ENCODE peak calls at places on chromosomes 4 and X, in six cellular contexts. One of them, this sample, is unnamed.

GRCh38 chr4:95000076-95000648 is 242.4 kb downstream of the BMPR1B start:
- DNase-seq in epithelial cell of esophagus: no peak
- DNase-seq in GM13977: no peak
- DNase-seq in GM10248: no peak
- DNase-seq in SK-N-SH: no peak
- DNase-seq in mammary epithelial cell: no peak
- DNase-seq in this sample: no peak

GRCh38 chr4:30714408-30715031 is 5.6 kb upstream of the PCDH7 start:
- DNase-seq in epithelial cell of esophagus: peak; percentile 73
- DNase-seq in GM13977: peak; percentile 22
- DNase-seq in GM10248: no peak
- DNase-seq in SK-N-SH: peak; percentile 63
- DNase-seq in mammary epithelial cell: peak; percentile 38
- DNase-seq in this sample: no peak

GRCh38 chrX:35392232-35392631 is 405.9 kb upstream of the MAGEB16 start:
- DNase-seq in epithelial cell of esophagus: no peak
- DNase-seq in GM13977: no peak
- DNase-seq in GM10248: no peak
- DNase-seq in SK-N-SH: no peak
- DNase-seq in mammary epithelial cell: no peak
- DNase-seq in this sample: no peak

GRCh38 chrX:15515931-15516330 is 15.3 kb downstream of the BMX start:
- DNase-seq in epithelial cell of esophagus: no peak
- DNase-seq in GM13977: no peak
- DNase-seq in GM10248: no peak
- DNase-seq in SK-N-SH: no peak
- DNase-seq in mammary epithelial cell: no peak
- DNase-seq in this sample: no peak

GRCh38 chr4:101597204-101597603 is 193.3 kb upstream of the BANK1 start:
- DNase-seq in epithelial cell of esophagus: no peak
- DNase-seq in GM13977: peak; percentile 4
- DNase-seq in GM10248: peak; percentile 7
- DNase-seq in SK-N-SH: no peak
- DNase-seq in mammary epithelial cell: no peak
- DNase-seq in this sample: no peak

GRCh38 chrX:9681422-9681821 is 84.2 kb downstream of the GPR143 start:
- DNase-seq in epithelial cell of esophagus: peak; percentile 61
- DNase-seq in GM13977: no peak
- DNase-seq in GM10248: no peak
- DNase-seq in SK-N-SH: no peak
- DNase-seq in mammary epithelial cell: no peak
- DNase-seq in this sample: no peak

GRCh38 chr4:122758033-122758432 is 25.5 kb downstream of the BBS12 start:
- DNase-seq in epithelial cell of esophagus: peak; percentile 35
- DNase-seq in GM13977: peak; percentile 22
- DNase-seq in GM10248: peak; percentile 26
- DNase-seq in SK-N-SH: peak; percentile 39
- DNase-seq in mammary epithelial cell: no peak
- DNase-seq in this sample: no peak

GRCh38 chr4:81460115-81460836 is 11.4 kb downstream of the RASGEF1B start:
- DNase-seq in epithelial cell of esophagus: no peak
- DNase-seq in GM13977: no peak
- DNase-seq in GM10248: no peak
- DNase-seq in SK-N-SH: no peak
- DNase-seq in mammary epithelial cell: no peak
- DNase-seq in this sample: no peak

GRCh38 chr4:53633608-53634007 is 42.3 kb upstream of the LNX1 start:
- DNase-seq in epithelial cell of esophagus: peak; percentile 16
- DNase-seq in GM13977: no peak
- DNase-seq in GM10248: no peak
- DNase-seq in SK-N-SH: no peak
- DNase-seq in mammary epithelial cell: no peak
- DNase-seq in this sample: no peak

GRCh38 chrX:25005382-25006185 is 10.2 kb downstream of the ARX start:
- DNase-seq in epithelial cell of esophagus: no peak
- DNase-seq in GM13977: no peak
- DNase-seq in GM10248: no peak
- DNase-seq in SK-N-SH: no peak
- DNase-seq in mammary epithelial cell: no peak
- DNase-seq in this sample: no peak

GRCh38 chrX:133419911-133420310 is 4.6 kb upstream of the GPC4 start:
- DNase-seq in epithelial cell of esophagus: no peak
- DNase-seq in GM13977: no peak
- DNase-seq in GM10248: no peak
- DNase-seq in SK-N-SH: no peak
- DNase-seq in mammary epithelial cell: no peak
- DNase-seq in this sample: no peak

GRCh38 chr4:90127223-90127705 is at the start of gene CCSER1:
- DNase-seq in epithelial cell of esophagus: peak; percentile 75
- DNase-seq in GM13977: peak; percentile 51
- DNase-seq in GM10248: peak; percentile 48
- DNase-seq in SK-N-SH: peak; percentile 90
- DNase-seq in mammary epithelial cell: peak; percentile 71
- DNase-seq in this sample: no peak

GRCh38 chrX:154534526-154535322 is 11.9 kb downstream of the G6PD start:
- DNase-seq in epithelial cell of esophagus: peak; percentile 73
- DNase-seq in GM13977: peak; percentile 94
- DNase-seq in GM10248: peak; percentile 90
- DNase-seq in SK-N-SH: peak; percentile 95
- DNase-seq in mammary epithelial cell: peak; percentile 69
- DNase-seq in this sample: peak; percentile 71

GRCh38 chrX:111164728-111165127 is 68.7 kb downstream of the PAK3 start:
- DNase-seq in epithelial cell of esophagus: peak; percentile 17
- DNase-seq in GM13977: no peak
- DNase-seq in GM10248: no peak
- DNase-seq in SK-N-SH: peak; percentile 2
- DNase-seq in mammary epithelial cell: no peak
- DNase-seq in this sample: no peak

GRCh38 chrX:120274145-120274544 is 23.5 kb downstream of the ZBTB33 start:
- DNase-seq in epithelial cell of esophagus: no peak
- DNase-seq in GM13977: no peak
- DNase-seq in GM10248: no peak
- DNase-seq in SK-N-SH: no peak
- DNase-seq in mammary epithelial cell: no peak
- DNase-seq in this sample: no peak

GRCh38 chrX:103002576-103002975 is 61.4 kb downstream of the BEX1 start:
- DNase-seq in epithelial cell of esophagus: no peak
- DNase-seq in GM13977: no peak
- DNase-seq in GM10248: no peak
- DNase-seq in SK-N-SH: no peak
- DNase-seq in mammary epithelial cell: no peak
- DNase-seq in this sample: no peak

GRCh38 chr4:68361146-68361589 is 11.3 kb upstream of the YTHDC1 start:
- DNase-seq in epithelial cell of esophagus: peak; percentile 97
- DNase-seq in GM13977: no peak
- DNase-seq in GM10248: no peak
- DNase-seq in SK-N-SH: no peak
- DNase-seq in mammary epithelial cell: peak; percentile 91
- DNase-seq in this sample: no peak

DNA sequence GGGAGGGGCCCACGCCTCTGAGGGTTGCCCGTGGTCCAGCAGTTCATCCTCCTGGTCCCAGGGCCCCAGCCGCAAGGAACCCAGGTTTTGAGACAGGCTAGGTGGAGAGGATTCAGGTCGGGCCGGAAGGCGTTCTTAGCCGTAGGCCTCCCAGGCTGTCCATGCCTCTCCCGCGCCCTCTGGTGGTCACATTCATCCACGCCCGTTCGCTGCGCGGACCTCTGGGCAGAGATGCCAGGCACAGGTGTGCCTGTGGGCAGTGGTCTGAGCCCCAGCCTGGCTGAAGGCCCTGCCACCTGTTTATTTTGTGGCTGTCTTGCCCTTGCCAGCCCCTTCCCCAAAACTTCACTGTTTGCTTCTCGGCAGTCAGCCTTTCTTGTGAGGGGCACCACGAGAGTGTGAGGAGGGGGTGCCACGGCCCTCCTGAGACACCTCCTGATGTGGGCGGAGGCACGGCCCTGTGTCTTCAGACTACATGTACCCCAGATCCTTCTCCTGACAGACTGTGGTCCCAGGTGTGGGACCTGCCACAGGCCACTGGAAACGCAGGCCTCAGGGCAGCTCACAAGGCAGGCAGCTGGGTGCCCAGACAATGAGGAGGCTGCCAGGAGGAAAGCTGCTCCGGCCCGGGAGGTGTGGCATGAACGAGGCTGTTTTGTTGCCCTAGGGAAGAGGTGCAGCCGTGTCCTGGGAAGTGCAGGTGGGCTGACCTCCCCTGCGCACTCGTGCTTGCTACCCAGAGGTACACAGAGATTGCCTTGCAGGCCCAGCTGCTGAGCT is 5.0 kb downstream of the UVSSA start:
- DNase-seq in epithelial cell of esophagus: peak; percentile 82
- DNase-seq in GM13977: peak; percentile 83
- DNase-seq in GM10248: peak; percentile 83
- DNase-seq in SK-N-SH: peak; percentile 91
- DNase-seq in mammary epithelial cell: peak; percentile 59
- DNase-seq in this sample: peak; percentile 93
- TF ChIP-seq CTCF in epithelial cell of esophagus: peak; percentile 96
- TF ChIP-seq CTCF in GM13977: peak; percentile 89
- TF ChIP-seq CTCF in GM10248: peak; percentile 91
- TF ChIP-seq CTCF in SK-N-SH: peak; percentile 91
- TF ChIP-seq CTCF in mammary epithelial cell: peak; percentile 87
- TF ChIP-seq CTCF in this sample: peak; percentile 83

GRCh38 chr4:173259310-173259709 is 74.8 kb downstream of the HMGB2 start:
- DNase-seq in epithelial cell of esophagus: no peak
- DNase-seq in GM13977: no peak
- DNase-seq in GM10248: no peak
- DNase-seq in SK-N-SH: no peak
- DNase-seq in mammary epithelial cell: no peak
- DNase-seq in this sample: no peak
- TF ChIP-seq CTCF in epithelial cell of esophagus: no peak
- TF ChIP-seq CTCF in GM13977: no peak
- TF ChIP-seq CTCF in GM10248: no peak
- TF ChIP-seq CTCF in SK-N-SH: peak; percentile 30
- TF ChIP-seq CTCF in mammary epithelial cell: peak; percentile 36
- TF ChIP-seq CTCF in this sample: no peak

GRCh38 chr4:74134500-74134852 is 23.4 kb upstream of the MTHFD2L start:
- DNase-seq in epithelial cell of esophagus: no peak
- DNase-seq in GM13977: no peak
- DNase-seq in GM10248: no peak
- DNase-seq in SK-N-SH: no peak
- DNase-seq in mammary epithelial cell: no peak
- DNase-seq in this sample: no peak
- TF ChIP-seq CTCF in epithelial cell of esophagus: no peak
- TF ChIP-seq CTCF in GM13977: no peak
- TF ChIP-seq CTCF in GM10248: no peak
- TF ChIP-seq CTCF in SK-N-SH: no peak
- TF ChIP-seq CTCF in mammary epithelial cell: no peak
- TF ChIP-seq CTCF in this sample: no peak

GRCh38 chr4:139454646-139455045 is 725 bp downstream of the RAB33B start:
- DNase-seq in epithelial cell of esophagus: peak; percentile 19
- DNase-seq in GM13977: no peak
- DNase-seq in GM10248: no peak
- DNase-seq in SK-N-SH: no peak
- DNase-seq in mammary epithelial cell: no peak
- DNase-seq in this sample: no peak

GRCh38 chr4:139452000-139452399 is 1.9 kb upstream of the RAB33B start:
- DNase-seq in epithelial cell of esophagus: no peak
- DNase-seq in GM13977: no peak
- DNase-seq in GM10248: no peak
- DNase-seq in SK-N-SH: no peak
- DNase-seq in mammary epithelial cell: no peak
- DNase-seq in this sample: no peak

GRCh38 chr4:139453041-139453370 is 915 bp upstream of the RAB33B start:
- DNase-seq in epithelial cell of esophagus: peak; percentile 83
- DNase-seq in GM13977: peak; percentile 75
- DNase-seq in GM10248: peak; percentile 67
- DNase-seq in SK-N-SH: no peak
- DNase-seq in mammary epithelial cell: peak; percentile 79
- DNase-seq in this sample: no peak

GRCh38 chr4:139454111-139454600 is at the start of gene RAB33B:
- DNase-seq in epithelial cell of esophagus: no peak
- DNase-seq in GM13977: no peak
- DNase-seq in GM10248: no peak
- DNase-seq in SK-N-SH: no peak
- DNase-seq in mammary epithelial cell: no peak
- DNase-seq in this sample: no peak

GRCh38 chr4:139453371-139454110 is 380 bp upstream of the RAB33B start:
- DNase-seq in epithelial cell of esophagus: peak; percentile 99
- DNase-seq in GM13977: peak; percentile 95
- DNase-seq in GM10248: peak; percentile 96
- DNase-seq in SK-N-SH: peak; percentile 95
- DNase-seq in mammary epithelial cell: peak; percentile 97
- DNase-seq in this sample: peak; percentile 82
- TF ChIP-seq CTCF in epithelial cell of esophagus: peak; percentile 2
- TF ChIP-seq CTCF in GM13977: no peak
- TF ChIP-seq CTCF in GM10248: peak; percentile 11
- TF ChIP-seq CTCF in SK-N-SH: peak; percentile 36
- TF ChIP-seq CTCF in mammary epithelial cell: no peak
- TF ChIP-seq CTCF in this sample: no peak

This sample was measured in D721Med.